ENCODE peak calls at places on chromosome 11, in ten cellular contexts. G is caudate nucleus; I is stimulated activated naive CD8-positive, alpha-beta T cell treated with anti-CD3 and anti-CD28 coated beads, Interleukin-15, amount 100 ng/mL, for 72 hours; X is left ventricle myocardium inferior; E is MV-4-11; N is stimulated activated CD8-positive, alpha-beta memory T cell treated with anti-CD3 and anti-CD28 coated beads, Interleukin-4, amount 100 ng/mL, for 4 hours; Y is fibroblast of mammary gland; K is GM10248; U is osteocyte; C is T-helper 9 cell. W is an unnamed sample.

GRCh38 chr11:130032931-130033330 is 30.3 kb upstream of the PRDM10 start:
- DNase-seq in G (no peak), I (no peak), X (no peak), E (no peak), N (no peak), Y (no peak), K (no peak), U (no peak), C (no peak), W (no peak)

GRCh38 chr11:128828350-128828749 is 38.7 kb downstream of the KCNJ1 start:
- DNase-seq in G (no peak), I (no peak), X (no peak), E (no peak), N (no peak), Y (peak), K (no peak), U (no peak), C (no peak), W (no peak)

GRCh38 chr11:117143390-117143789 is 697 bp upstream of the PAFAH1B2 start:
- DNase-seq in G (no peak), I (peak), X (peak), E (peak), N (no peak), Y (peak), K (peak), U (no peak), C (no peak), W (no peak)

GRCh38 chr11:122248130-122248529 is 132.1 kb upstream of the BLID start:
- DNase-seq in G (no peak), I (no peak), X (no peak), E (no peak), N (no peak), Y (no peak), K (no peak), U (no peak), C (no peak), W (no peak)

GRCh38 chr11:134032501-134033091 is 36.3 kb upstream of the JAM3 start:
- DNase-seq in G (peak), I (no peak), X (no peak), E (no peak), N (no peak), Y (no peak), K (no peak), U (no peak), C (no peak), W (no peak)

GRCh38 chr11:75147875-75148263 is 3.0 kb upstream of the SLCO2B1 start:
- DNase-seq in G (no peak), I (no peak), X (peak), E (peak), N (no peak), Y (no peak), K (no peak), U (no peak), C (no peak), W (no peak)

GRCh38 chr11:15497366-15497765 is 382.6 kb downstream of the INSC start:
- DNase-seq in G (no peak), I (no peak), X (peak), E (no peak), N (no peak), Y (no peak), K (no peak), U (no peak), C (no peak), W (no peak)

GRCh38 chr11:123308077-123308476 is 113.0 kb upstream of the CLMP start:
- DNase-seq in G (no peak), I (no peak), X (no peak), E (peak), N (no peak), Y (peak), K (no peak), U (no peak), C (no peak), W (no peak)